ENCODE peak calls at places on chromosome 14, in seven cellular contexts. B, E, I, G, A, J and Z are unnamed samples.
A peak's percentile ranks its signal among the peaks of the same experiment; 100 is the strongest.

GRCh38 chr14:101151930-101152310 is 248.4 kb upstream of the RTL1 start:
- DNase-seq in B (no peak), E (no peak), I (no peak), G (no peak), A (no peak), J (no peak), Z (no peak)

GRCh38 chr14:93946104-93946503 is 19.0 kb downstream of the FAM181A start:
- DNase-seq in B (no peak), E (no peak), I (no peak), G (no peak), A (no peak), J (no peak), Z (no peak)

GRCh38 chr14:61334197-61334701 is 12.9 kb downstream of the PRKCH start:
- DNase-seq in B (peak; percentile 32), E (no peak), I (no peak), G (no peak), A (no peak), J (no peak), Z (no peak)

GRCh38 chr14:50388256-50388931 is 8.3 kb downstream of the CDKL1 start:
- DNase-seq in B (peak; percentile 74), E (no peak), I (no peak), G (peak; percentile 10), A (no peak), J (no peak), Z (no peak)

GRCh38 chr14:96225745-96226151 is 21.1 kb downstream of the BDKRB2 start:
- DNase-seq in B (no peak), E (no peak), I (no peak), G (no peak), A (no peak), J (peak; percentile 63), Z (no peak)

GRCh38 chr14:41606249-41607118 is at the start of gene LRFN5:
- DNase-seq in B (no peak), E (no peak), I (no peak), G (no peak), A (no peak), J (peak; percentile 59), Z (peak; percentile 45)

GRCh38 chr14:32744811-32745445 is 193.8 kb upstream of the NPAS3 start:
- DNase-seq in B (no peak), E (no peak), I (no peak), G (no peak), A (no peak), J (no peak), Z (no peak)

GRCh38 chr14:91454155-91454554 is 36.5 kb upstream of the CCDC88C start:
- DNase-seq in B (no peak), E (no peak), I (no peak), G (no peak), A (no peak), J (no peak), Z (no peak)

GRCh38 chr14:25308244-25308643 is 258.3 kb upstream of the STXBP6 start:
- DNase-seq in B (no peak), E (no peak), I (no peak), G (no peak), A (no peak), J (no peak), Z (no peak)

GRCh38 chr14:90837355-90837754 is 21.1 kb upstream of the TTC7B start:
- DNase-seq in B (no peak), E (no peak), I (no peak), G (no peak), A (peak; percentile 13), J (no peak), Z (no peak)

GRCh38 chr14:102949801-102950451 is 27.5 kb downstream of the AMN start:
- DNase-seq in B (no peak), E (no peak), I (no peak), G (no peak), A (peak; percentile 82), J (no peak), Z (peak; percentile 42)
- H3K27ac ChIP-seq in B (no peak overlapping the region), E (no peak overlapping the region), I (no peak overlapping the region), G (no peak overlapping the region), A (peak overlapping the region; percentile 18), J (no peak overlapping the region), Z (no peak overlapping the region)

GRCh38 chr14:51638071-51638944 is 13.4 kb upstream of the FRMD6 start:
- DNase-seq in B (no peak), E (no peak), I (no peak), G (no peak), A (peak; percentile 80), J (no peak), Z (no peak)
- H3K27ac ChIP-seq in B (peak overlapping the region; percentile 4), E (no peak overlapping the region), I (no peak overlapping the region), G (no peak overlapping the region), A (peak overlapping the region; percentile 60), J (no peak overlapping the region), Z (no peak overlapping the region)

GRCh38 chr14:99910337-99911268 is 117.4 kb downstream of the EML1 start:
- DNase-seq in B (no peak), E (no peak), I (no peak), G (no peak), A (no peak), J (no peak), Z (no peak)
- H3K27ac ChIP-seq in B (no peak overlapping the region), E (no peak overlapping the region), I (no peak overlapping the region), G (no peak overlapping the region), A (no peak overlapping the region), J (no peak overlapping the region), Z (no peak overlapping the region)

DNA sequence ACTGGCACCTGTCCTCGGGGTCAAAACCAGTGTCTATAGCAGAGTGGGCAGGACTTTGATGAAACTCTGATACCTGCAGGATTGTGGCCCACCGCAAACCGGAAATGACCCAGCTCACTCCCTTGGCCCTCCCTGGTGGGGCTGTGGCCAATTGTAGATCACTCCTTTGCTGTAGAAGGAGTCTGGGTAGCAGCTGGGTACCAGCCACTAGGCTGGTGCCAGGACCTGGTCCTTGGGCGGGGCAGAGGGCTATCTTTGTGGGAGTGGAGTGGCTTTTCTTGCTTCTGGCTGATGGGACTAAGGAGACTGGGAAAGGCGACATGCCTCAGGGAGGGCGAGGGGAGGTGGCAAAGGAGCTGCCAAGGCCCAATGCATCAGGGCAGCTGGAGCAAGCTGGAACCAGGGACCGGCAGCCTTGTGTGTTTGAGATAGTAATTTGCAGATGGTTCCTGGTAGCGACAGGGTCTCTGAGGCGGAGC is 435 bp upstream of the TMEM63C start:
- DNase-seq in B (no peak), E (no peak), I (no peak), G (no peak), A (no peak), J (no peak), Z (no peak)
- H3K27ac ChIP-seq in B (no peak overlapping the region), E (peak overlapping the region; percentile 64), I (no peak overlapping the region), G (no peak overlapping the region), A (no peak overlapping the region), J (no peak overlapping the region), Z (no peak overlapping the region)

DNA sequence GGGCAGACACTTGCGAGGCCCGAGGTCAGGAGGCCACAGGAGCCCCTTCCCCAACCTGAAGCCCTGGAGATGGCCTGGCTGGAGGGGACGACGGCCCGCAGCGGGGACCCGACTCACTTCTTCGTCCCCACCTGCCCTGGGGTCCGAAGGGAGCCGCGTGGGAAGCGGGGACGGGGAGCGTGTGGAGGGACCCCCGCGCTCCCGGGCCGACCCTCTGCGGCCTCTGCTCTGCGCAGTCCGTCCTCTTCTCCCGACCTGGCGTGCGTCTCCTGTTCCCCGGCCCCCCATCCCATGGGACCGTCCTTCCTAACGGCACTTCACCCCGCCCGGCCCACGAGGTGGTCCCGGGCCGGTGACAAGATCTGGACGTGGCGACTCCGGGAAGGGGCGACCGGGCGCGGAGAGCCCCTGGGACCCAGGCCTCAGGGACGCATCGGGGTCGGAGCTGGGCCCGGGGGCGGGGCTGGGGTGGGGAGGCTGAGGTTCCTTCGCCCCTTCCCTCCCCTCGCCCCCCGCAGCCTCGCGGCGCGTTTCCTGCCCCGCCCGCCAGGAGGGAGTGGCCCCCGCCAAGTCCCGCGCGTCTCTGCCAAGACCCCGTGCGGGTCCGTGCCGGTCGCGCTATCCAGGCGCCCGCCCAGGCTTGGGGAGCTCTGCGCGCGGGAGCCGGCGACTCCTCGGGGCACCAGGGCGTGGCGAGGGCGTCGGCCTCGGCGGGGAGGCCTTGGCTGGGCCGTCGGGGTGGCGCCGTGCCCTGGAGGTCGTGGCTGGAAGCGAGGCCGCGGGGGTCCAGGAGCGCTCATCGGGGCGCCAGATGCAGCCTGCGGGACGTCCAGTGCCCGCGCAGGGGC is 97.1 kb downstream of the TNFAIP2 start:
- DNase-seq in B (no peak), E (no peak), I (no peak), G (no peak), A (no peak), J (peak; percentile 57), Z (no peak)
- H3K27ac ChIP-seq in B (no peak overlapping the region), E (no peak overlapping the region), I (no peak overlapping the region), G (no peak overlapping the region), A (no peak overlapping the region), J (no peak overlapping the region), Z (no peak overlapping the region)

GRCh38 chr14:53547593-53547992 is 394.5 kb upstream of the DDHD1 start:
- DNase-seq in B (no peak), E (no peak), I (no peak), G (no peak), A (no peak), J (no peak), Z (no peak)

GRCh38 chr14:53550776-53551175 is 397.7 kb upstream of the DDHD1 start:
- DNase-seq in B (no peak), E (no peak), I (no peak), G (no peak), A (no peak), J (no peak), Z (no peak)

GRCh38 chr14:53549956-53550355 is 396.8 kb upstream of the DDHD1 start:
- DNase-seq in B (peak; percentile 96), E (no peak), I (no peak), G (no peak), A (no peak), J (no peak), Z (no peak)

GRCh38 chr14:53542692-53543091 is 389.6 kb upstream of the DDHD1 start:
- DNase-seq in B (peak; percentile 99), E (no peak), I (no peak), G (no peak), A (no peak), J (no peak), Z (no peak)

GRCh38 chr14:53545217-53545616 is 392.1 kb upstream of the DDHD1 start:
- DNase-seq in B (no peak), E (no peak), I (no peak), G (no peak), A (no peak), J (no peak), Z (no peak)
- H3K27ac ChIP-seq in B (no peak overlapping the region), E (no peak overlapping the region), I (no peak overlapping the region), G (no peak overlapping the region), A (no peak overlapping the region), J (no peak overlapping the region), Z (no peak overlapping the region)

GRCh38 chr14:43258396-43258795 is 1248.7 kb downstream of the FSCB start:
- DNase-seq in B (no peak), E (no peak), I (no peak), G (no peak), A (no peak), J (no peak), Z (no peak)

GRCh38 chr14:43247877-43248276 is 1259.2 kb downstream of the FSCB start:
- DNase-seq in B (no peak), E (no peak), I (no peak), G (no peak), A (no peak), J (no peak), Z (no peak)

GRCh38 chr14:43252866-43253265 is 1254.2 kb downstream of the FSCB start:
- DNase-seq in B (no peak), E (no peak), I (no peak), G (no peak), A (no peak), J (no peak), Z (no peak)
- H3K27ac ChIP-seq in B (no peak overlapping the region), E (no peak overlapping the region), I (no peak overlapping the region), G (no peak overlapping the region), A (no peak overlapping the region), J (no peak overlapping the region), Z (no peak overlapping the region)